ENCODE peak calls at places on chromosomes 16 and 17, in four cellular contexts. Y, V, N and P are unnamed samples.

GRCh38 chr16:11748404-11749254 is 6.0 kb upstream of the TXNDC11 start:
- DNase-seq in N (no peak), Y (no peak), V (no peak), P (no peak)

GRCh38 chr17:45299311-45299710 is 17.5 kb downstream of the MAP3K14 start:
- DNase-seq in N (no peak), Y (no peak), V (no peak), P (no peak)

GRCh38 chr17:40122944-40123810 is 1.4 kb downstream of the MSL1 start:
- DNase-seq in V (no peak), N (peak), Y (peak), P (peak)

GRCh38 chr16:10584956-10585561 is 4.7 kb upstream of the EMP2 start:
- DNase-seq in Y (no peak), V (peak), N (no peak), P (no peak)

GRCh38 chr16:19532601-19533000 is 8.9 kb downstream of the CCP110 start:
- DNase-seq in Y (no peak), V (no peak), N (no peak), P (no peak)

GRCh38 chr16:27339180-27339579 is 25.4 kb downstream of the IL4R start:
- DNase-seq in V (no peak), N (no peak), Y (no peak), P (no peak)

GRCh38 chr17:17812211-17813054 is 24.4 kb downstream of the SREBF1 start:
- DNase-seq in Y (peak), V (peak), N (peak), P (peak)

GRCh38 chr17:78981010-78981888 is 1.5 kb upstream of the LGALS3BP start:
- DNase-seq in Y (no peak), V (no peak), N (no peak), P (no peak)

GRCh38 chr17:63697341-63698286 is 2.3 kb downstream of the LIMD2 start:
- DNase-seq in V (no peak), Y (peak), N (peak), P (no peak)

GRCh38 chr16:74083582-74083981 is 213.0 kb upstream of the PSMD7 start:
- DNase-seq in V (no peak), Y (no peak), N (no peak), P (no peak)

GRCh38 chr16:48517493-48517892 is 92.5 kb downstream of the N4BP1 start:
- DNase-seq in N (no peak), Y (no peak), V (no peak), P (no peak)

GRCh38 chr17:41642252-41643156 is 18.1 kb upstream of the KRT17 start:
- DNase-seq in Y (no peak), N (no peak), V (no peak), P (no peak)

GRCh38 chr17:76562734-76563148 is 22.9 kb downstream of the PRCD start:
- DNase-seq in V (peak), N (no peak), Y (peak), P (no peak)

GRCh38 chr17:18141210-18141803 is 32.8 kb downstream of the MYO15A start:
- DNase-seq in Y (peak), V (peak), N (no peak), P (peak)

GRCh38 chr16:46830417-46830901 is 521 bp downstream of the C16orf87 start:
- DNase-seq in Y (no peak), V (no peak), N (peak), P (no peak)

GRCh38 chr16:77897038-77897437 is 108.7 kb downstream of the VAT1L start:
- DNase-seq in V (no peak), Y (no peak), N (no peak), P (no peak)

GRCh38 chr17:42901535-42902229 is 1.1 kb downstream of the G6PC1 start:
- DNase-seq in V (no peak), N (no peak), Y (no peak), P (no peak)

GRCh38 chr17:41548844-41549595 is 20.9 kb upstream of the KRT19 start:
- DNase-seq in V (peak), Y (peak), N (peak), P (peak)

GRCh38 chr16:69833357-69833781 is 71.2 kb downstream of the WWP2 start:
- DNase-seq in Y (no peak), N (no peak), V (no peak), P (no peak)

GRCh38 chr16:4016648-4017047 is 99.6 kb downstream of the ADCY9 start:
- DNase-seq in Y (no peak), N (no peak), V (no peak), P (no peak)

GRCh38 chr17:80889897-80890550 is 101.6 kb upstream of the CHMP6 start:
- DNase-seq in V (no peak), Y (no peak), N (peak), P (no peak)

GRCh38 chr16:86625821-86626220 is 47.5 kb downstream of the FOXL1 start:
- DNase-seq in V (no peak), N (no peak), Y (no peak), P (no peak)

GRCh38 chr17:70313450-70313849 is 144.1 kb downstream of the KCNJ2 start:
- DNase-seq in V (no peak), N (no peak), Y (no peak), P (no peak)

GRCh38 chr17:57623620-57624019 is 121.5 kb downstream of the CCDC182 start:
- DNase-seq in Y (no peak), V (no peak), N (no peak), P (no peak)

GRCh38 chr16:68084504-68085258 is 489 bp upstream of the NFATC3 start:
- DNase-seq in Y (peak), V (peak), N (peak), P (peak)

GRCh38 chr17:33978889-33979288 is 276.2 kb upstream of the CCL2 start:
- DNase-seq in Y (no peak), N (no peak), V (no peak), P (no peak)

GRCh38 chr16:760498-761343 is at the start of gene MSLN:
- DNase-seq in N (peak), Y (peak), V (no peak), P (no peak)

GRCh38 chr16:86625029-86625428 is 46.7 kb downstream of the FOXL1 start:
- DNase-seq in Y (no peak), V (no peak), N (no peak), P (no peak)